ENCODE peak calls at places on chromosomes 12 and 14, in five cellular contexts. One of them, this sample, is unnamed.

GRCh38 chr14:68139466-68140110 is 320.0 kb downstream of the RAD51B start:
- DNase-seq in RWPE1: no peak
- DNase-seq in neural crest cell: no peak
- DNase-seq in brain microvascular endothelial cell: no peak
- DNase-seq in caudate nucleus: no peak
- DNase-seq in this sample: no peak

GRCh38 chr14:92455231-92455630 is 58.4 kb upstream of the RIN3 start:
- DNase-seq in RWPE1: no peak
- DNase-seq in neural crest cell: no peak
- DNase-seq in brain microvascular endothelial cell: no peak
- DNase-seq in caudate nucleus: no peak
- DNase-seq in this sample: no peak

GRCh38 chr12:19074700-19075099 is 54.8 kb upstream of the PLEKHA5 start:
- DNase-seq in RWPE1: no peak
- DNase-seq in neural crest cell: no peak
- DNase-seq in brain microvascular endothelial cell: no peak
- DNase-seq in caudate nucleus: no peak
- DNase-seq in this sample: no peak

GRCh38 chr12:91105807-91106206 is 5.5 kb downstream of the LUM start:
- DNase-seq in RWPE1: no peak
- DNase-seq in neural crest cell: no peak
- DNase-seq in brain microvascular endothelial cell: no peak
- DNase-seq in caudate nucleus: no peak
- DNase-seq in this sample: no peak

GRCh38 chr12:120532701-120533238 is 1.4 kb upstream of the RNF10 start:
- DNase-seq in RWPE1: no peak
- DNase-seq in neural crest cell: no peak
- DNase-seq in brain microvascular endothelial cell: no peak
- DNase-seq in caudate nucleus: no peak
- DNase-seq in this sample: no peak

GRCh38 chr12:12722351-12723146 is 5.4 kb downstream of the CDKN1B start:
- DNase-seq in RWPE1: no peak
- DNase-seq in neural crest cell: no peak
- DNase-seq in brain microvascular endothelial cell: no peak
- DNase-seq in caudate nucleus: no peak
- DNase-seq in this sample: no peak

GRCh38 chr14:64947710-64948611 is 5.4 kb upstream of the GPX2 start:
- DNase-seq in RWPE1: no peak
- DNase-seq in neural crest cell: no peak
- DNase-seq in brain microvascular endothelial cell: no peak
- DNase-seq in caudate nucleus: no peak
- DNase-seq in this sample: no peak

GRCh38 chr12:101019667-101020066 is 190.4 kb downstream of the SLC5A8 start:
- DNase-seq in RWPE1: peak
- DNase-seq in neural crest cell: no peak
- DNase-seq in brain microvascular endothelial cell: no peak
- DNase-seq in caudate nucleus: no peak
- DNase-seq in this sample: no peak

GRCh38 chr14:67620217-67620789 is 583 bp downstream of the ARG2 start:
- DNase-seq in RWPE1: peak
- DNase-seq in neural crest cell: peak
- DNase-seq in brain microvascular endothelial cell: no peak
- DNase-seq in caudate nucleus: peak
- DNase-seq in this sample: no peak

GRCh38 chr12:79114896-79115295 is 250.3 kb downstream of the SYT1 start:
- DNase-seq in RWPE1: no peak
- DNase-seq in neural crest cell: no peak
- DNase-seq in brain microvascular endothelial cell: no peak
- DNase-seq in caudate nucleus: no peak
- DNase-seq in this sample: no peak

GRCh38 chr12:16331998-16332397 is 15.4 kb upstream of the MGST1 start:
- DNase-seq in RWPE1: no peak
- DNase-seq in neural crest cell: no peak
- DNase-seq in brain microvascular endothelial cell: no peak
- DNase-seq in caudate nucleus: no peak
- DNase-seq in this sample: no peak

GRCh38 chr12:100779191-100779590 is 15.4 kb upstream of the ANO4 start:
- DNase-seq in RWPE1: no peak
- DNase-seq in neural crest cell: no peak
- DNase-seq in brain microvascular endothelial cell: no peak
- DNase-seq in caudate nucleus: no peak
- DNase-seq in this sample: no peak

GRCh38 chr14:76498976-76499375 is 123.0 kb downstream of the ESRRB start:
- DNase-seq in RWPE1: no peak
- DNase-seq in neural crest cell: no peak
- DNase-seq in brain microvascular endothelial cell: no peak
- DNase-seq in caudate nucleus: no peak
- DNase-seq in this sample: no peak

GRCh38 chr12:83573676-83574075 is 887.0 kb downstream of the TMTC2 start:
- DNase-seq in RWPE1: peak
- DNase-seq in neural crest cell: no peak
- DNase-seq in brain microvascular endothelial cell: peak
- DNase-seq in caudate nucleus: no peak
- DNase-seq in this sample: peak

GRCh38 chr14:62409909-62410308 is 635.3 kb downstream of the KCNH5 start:
- DNase-seq in RWPE1: peak
- DNase-seq in neural crest cell: no peak
- DNase-seq in brain microvascular endothelial cell: peak
- DNase-seq in caudate nucleus: no peak
- DNase-seq in this sample: peak

GRCh38 chr12:80576641-80577418 is 130.6 kb upstream of the MYF6 start:
- DNase-seq in RWPE1: no peak
- DNase-seq in neural crest cell: no peak
- DNase-seq in brain microvascular endothelial cell: no peak
- DNase-seq in caudate nucleus: no peak
- DNase-seq in this sample: no peak

GRCh38 chr14:89544636-89545301 is 127.7 kb upstream of the FOXN3 start:
- DNase-seq in RWPE1: peak
- DNase-seq in neural crest cell: no peak
- DNase-seq in brain microvascular endothelial cell: peak
- DNase-seq in caudate nucleus: no peak
- DNase-seq in this sample: no peak

GRCh38 chr12:130674676-130675075 is 41.4 kb downstream of the RIMBP2 start:
- DNase-seq in RWPE1: no peak
- DNase-seq in neural crest cell: no peak
- DNase-seq in brain microvascular endothelial cell: no peak
- DNase-seq in caudate nucleus: no peak
- DNase-seq in this sample: no peak

GRCh38 chr12:123478762-123479161 is 20.8 kb downstream of the SNRNP35 start:
- DNase-seq in RWPE1: peak
- DNase-seq in neural crest cell: no peak
- DNase-seq in brain microvascular endothelial cell: peak
- DNase-seq in caudate nucleus: peak
- DNase-seq in this sample: no peak

This sample was measured in non-pigmented ciliary epithelial cell.